ENCODE peak calls at places on chromosomes 11 and 22, in eight cellular contexts. One of them, this sample, is unnamed.

GRCh38 chr22:38083931-38084631 is at the start of gene SLC16A8:
- DNase-seq in Calu3: no peak
- DNase-seq in choroid plexus epithelial cell: no peak
- DNase-seq in AG10803: no peak
- DNase-seq in astrocyte of the cerebellum: no peak
- DNase-seq in heart right ventricle: no peak
- DNase-seq in dorsolateral prefrontal cortex: no peak
- DNase-seq in CD4-positive, alpha-beta T cell: no peak
- DNase-seq in this sample: peak

GRCh38 chr11:117565709-117566108 is 231.3 kb downstream of the DSCAML1 start:
- DNase-seq in Calu3: no peak
- DNase-seq in choroid plexus epithelial cell: no peak
- DNase-seq in AG10803: no peak
- DNase-seq in astrocyte of the cerebellum: no peak
- DNase-seq in heart right ventricle: no peak
- DNase-seq in dorsolateral prefrontal cortex: no peak
- DNase-seq in CD4-positive, alpha-beta T cell: no peak
- DNase-seq in this sample: no peak

GRCh38 chr11:19938051-19938856 is 222.0 kb downstream of the DBX1 start:
- DNase-seq in Calu3: peak
- DNase-seq in choroid plexus epithelial cell: peak
- DNase-seq in AG10803: peak
- DNase-seq in astrocyte of the cerebellum: no peak
- DNase-seq in heart right ventricle: peak
- DNase-seq in dorsolateral prefrontal cortex: peak
- DNase-seq in CD4-positive, alpha-beta T cell: no peak
- DNase-seq in this sample: no peak

GRCh38 chr11:6476571-6476970 is 2.8 kb upstream of the TRIM3 start:
- DNase-seq in Calu3: no peak
- DNase-seq in choroid plexus epithelial cell: no peak
- DNase-seq in AG10803: no peak
- DNase-seq in astrocyte of the cerebellum: no peak
- DNase-seq in heart right ventricle: no peak
- DNase-seq in dorsolateral prefrontal cortex: no peak
- DNase-seq in CD4-positive, alpha-beta T cell: no peak
- DNase-seq in this sample: no peak

GRCh38 chr11:46387919-46388618 is 3.5 kb downstream of the CHRM4 start:
- DNase-seq in Calu3: no peak
- DNase-seq in choroid plexus epithelial cell: no peak
- DNase-seq in AG10803: peak
- DNase-seq in astrocyte of the cerebellum: no peak
- DNase-seq in heart right ventricle: peak
- DNase-seq in dorsolateral prefrontal cortex: no peak
- DNase-seq in CD4-positive, alpha-beta T cell: no peak
- DNase-seq in this sample: no peak

GRCh38 chr11:61307354-61307753 is 12.2 kb upstream of the VWCE start:
- DNase-seq in Calu3: no peak
- DNase-seq in choroid plexus epithelial cell: no peak
- DNase-seq in AG10803: no peak
- DNase-seq in astrocyte of the cerebellum: no peak
- DNase-seq in heart right ventricle: no peak
- DNase-seq in dorsolateral prefrontal cortex: no peak
- DNase-seq in CD4-positive, alpha-beta T cell: no peak
- DNase-seq in this sample: no peak

GRCh38 chr11:62444835-62445234 is 26.0 kb downstream of the SCGB1A1 start:
- DNase-seq in Calu3: no peak
- DNase-seq in choroid plexus epithelial cell: no peak
- DNase-seq in AG10803: no peak
- DNase-seq in astrocyte of the cerebellum: no peak
- DNase-seq in heart right ventricle: no peak
- DNase-seq in dorsolateral prefrontal cortex: no peak
- DNase-seq in CD4-positive, alpha-beta T cell: no peak
- DNase-seq in this sample: no peak

GRCh38 chr11:103433380-103433779 is 324.2 kb downstream of the DYNC2H1 start:
- DNase-seq in Calu3: no peak
- DNase-seq in choroid plexus epithelial cell: peak
- DNase-seq in AG10803: peak
- DNase-seq in astrocyte of the cerebellum: peak
- DNase-seq in heart right ventricle: no peak
- DNase-seq in dorsolateral prefrontal cortex: no peak
- DNase-seq in CD4-positive, alpha-beta T cell: no peak
- DNase-seq in this sample: peak

GRCh38 chr11:64777449-64778222 is 706 bp downstream of the SF1 start:
- DNase-seq in Calu3: peak
- DNase-seq in choroid plexus epithelial cell: peak
- DNase-seq in AG10803: peak
- DNase-seq in astrocyte of the cerebellum: peak
- DNase-seq in heart right ventricle: peak
- DNase-seq in dorsolateral prefrontal cortex: peak
- DNase-seq in CD4-positive, alpha-beta T cell: peak
- DNase-seq in this sample: no peak

GRCh38 chr11:119106564-119107537 is at the start of gene C2CD2L:
- DNase-seq in Calu3: peak
- DNase-seq in choroid plexus epithelial cell: peak
- DNase-seq in AG10803: peak
- DNase-seq in astrocyte of the cerebellum: peak
- DNase-seq in heart right ventricle: peak
- DNase-seq in dorsolateral prefrontal cortex: peak
- DNase-seq in CD4-positive, alpha-beta T cell: peak
- DNase-seq in this sample: no peak

GRCh38 chr11:88709567-88709966 is 356.2 kb downstream of the GRM5 start:
- DNase-seq in Calu3: peak
- DNase-seq in choroid plexus epithelial cell: no peak
- DNase-seq in AG10803: no peak
- DNase-seq in astrocyte of the cerebellum: no peak
- DNase-seq in heart right ventricle: no peak
- DNase-seq in dorsolateral prefrontal cortex: peak
- DNase-seq in CD4-positive, alpha-beta T cell: no peak
- DNase-seq in this sample: no peak

GRCh38 chr22:38412435-38413084 is 42.4 kb downstream of the KCNJ4 start:
- DNase-seq in Calu3: peak
- DNase-seq in choroid plexus epithelial cell: no peak
- DNase-seq in AG10803: no peak
- DNase-seq in astrocyte of the cerebellum: no peak
- DNase-seq in heart right ventricle: peak
- DNase-seq in dorsolateral prefrontal cortex: peak
- DNase-seq in CD4-positive, alpha-beta T cell: peak
- DNase-seq in this sample: no peak

GRCh38 chr11:35588627-35589026 is 29.6 kb upstream of the FJX1 start:
- DNase-seq in Calu3: no peak
- DNase-seq in choroid plexus epithelial cell: peak
- DNase-seq in AG10803: peak
- DNase-seq in astrocyte of the cerebellum: no peak
- DNase-seq in heart right ventricle: no peak
- DNase-seq in dorsolateral prefrontal cortex: no peak
- DNase-seq in CD4-positive, alpha-beta T cell: no peak
- DNase-seq in this sample: no peak

GRCh38 chr11:32438883-32439487 is 3.6 kb upstream of the WT1 start:
- DNase-seq in Calu3: no peak
- DNase-seq in choroid plexus epithelial cell: no peak
- DNase-seq in AG10803: no peak
- DNase-seq in astrocyte of the cerebellum: no peak
- DNase-seq in heart right ventricle: no peak
- DNase-seq in dorsolateral prefrontal cortex: no peak
- DNase-seq in CD4-positive, alpha-beta T cell: no peak
- DNase-seq in this sample: no peak

GRCh38 chr11:62666259-62666926 is 1.3 kb downstream of the CSKMT start:
- DNase-seq in Calu3: no peak
- DNase-seq in choroid plexus epithelial cell: no peak
- DNase-seq in AG10803: no peak
- DNase-seq in astrocyte of the cerebellum: no peak
- DNase-seq in heart right ventricle: no peak
- DNase-seq in dorsolateral prefrontal cortex: no peak
- DNase-seq in CD4-positive, alpha-beta T cell: no peak
- DNase-seq in this sample: no peak

GRCh38 chr11:102154806-102155205 is 44.6 kb downstream of the YAP1 start:
- DNase-seq in Calu3: no peak
- DNase-seq in choroid plexus epithelial cell: peak
- DNase-seq in AG10803: no peak
- DNase-seq in astrocyte of the cerebellum: no peak
- DNase-seq in heart right ventricle: no peak
- DNase-seq in dorsolateral prefrontal cortex: no peak
- DNase-seq in CD4-positive, alpha-beta T cell: no peak
- DNase-seq in this sample: no peak

DNA sequence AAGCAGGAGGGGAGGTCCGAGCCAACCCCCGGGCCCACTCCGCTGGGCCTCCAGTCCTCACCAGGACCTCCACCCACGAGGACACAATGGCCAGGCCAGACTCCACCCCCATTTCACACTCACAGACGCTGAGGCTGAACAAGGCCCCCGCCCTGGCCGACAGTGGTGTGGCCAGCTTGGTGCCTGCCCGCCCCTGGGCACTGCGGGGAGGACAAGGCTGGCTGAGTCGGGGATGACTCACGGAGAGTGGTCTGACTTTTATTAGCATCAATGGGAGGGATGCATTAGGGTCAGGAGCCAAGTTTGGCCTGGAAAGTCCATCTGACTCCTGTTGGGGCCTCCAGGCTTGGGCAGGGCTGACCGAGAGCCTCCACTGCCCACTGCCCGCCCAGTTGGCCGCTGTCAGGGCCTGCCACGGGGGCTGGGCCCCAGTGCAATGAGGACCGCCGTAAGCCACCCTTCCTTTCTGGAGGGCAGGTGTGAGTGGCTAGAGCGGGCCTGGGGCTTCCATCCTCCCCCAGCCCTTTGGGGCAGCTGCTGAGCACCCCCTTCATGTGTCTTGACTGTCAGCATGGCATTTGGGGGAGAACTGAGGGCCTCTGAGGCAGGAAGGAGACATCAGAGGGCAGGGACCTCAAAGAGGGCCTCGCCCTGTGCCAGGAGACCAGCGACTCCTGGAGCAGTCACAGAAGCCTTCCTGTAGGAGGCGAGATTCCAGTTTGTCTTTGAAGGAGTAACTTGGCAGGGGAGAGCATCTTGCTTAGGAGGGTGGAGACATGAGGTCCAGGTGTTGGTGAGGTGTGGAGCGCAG is 10.6 kb downstream of the TSPAN32 start:
- DNase-seq in Calu3: no peak
- DNase-seq in choroid plexus epithelial cell: peak
- DNase-seq in AG10803: peak
- DNase-seq in astrocyte of the cerebellum: no peak
- DNase-seq in heart right ventricle: no peak
- DNase-seq in dorsolateral prefrontal cortex: no peak
- DNase-seq in CD4-positive, alpha-beta T cell: no peak
- DNase-seq in this sample: no peak
- TF ChIP-seq CTCF in Calu3: no peak
- TF ChIP-seq CTCF in choroid plexus epithelial cell: no peak
- TF ChIP-seq CTCF in AG10803: no peak
- TF ChIP-seq CTCF in astrocyte of the cerebellum: no peak
- TF ChIP-seq CTCF in heart right ventricle: no peak
- TF ChIP-seq CTCF in dorsolateral prefrontal cortex: no peak
- TF ChIP-seq CTCF in CD4-positive, alpha-beta T cell: no peak
- TF ChIP-seq CTCF in this sample: no peak

GRCh38 chr22:21917206-21917958 is 35.3 kb downstream of the PPM1F start:
- DNase-seq in Calu3: no peak
- DNase-seq in choroid plexus epithelial cell: peak
- DNase-seq in AG10803: no peak
- DNase-seq in astrocyte of the cerebellum: no peak
- DNase-seq in heart right ventricle: no peak
- DNase-seq in dorsolateral prefrontal cortex: no peak
- DNase-seq in CD4-positive, alpha-beta T cell: no peak
- DNase-seq in this sample: peak
- TF ChIP-seq CTCF in Calu3: no peak
- TF ChIP-seq CTCF in choroid plexus epithelial cell: no peak
- TF ChIP-seq CTCF in AG10803: no peak
- TF ChIP-seq CTCF in astrocyte of the cerebellum: no peak
- TF ChIP-seq CTCF in heart right ventricle: no peak
- TF ChIP-seq CTCF in dorsolateral prefrontal cortex: no peak
- TF ChIP-seq CTCF in CD4-positive, alpha-beta T cell: no peak
- TF ChIP-seq CTCF in this sample: no peak

DNA sequence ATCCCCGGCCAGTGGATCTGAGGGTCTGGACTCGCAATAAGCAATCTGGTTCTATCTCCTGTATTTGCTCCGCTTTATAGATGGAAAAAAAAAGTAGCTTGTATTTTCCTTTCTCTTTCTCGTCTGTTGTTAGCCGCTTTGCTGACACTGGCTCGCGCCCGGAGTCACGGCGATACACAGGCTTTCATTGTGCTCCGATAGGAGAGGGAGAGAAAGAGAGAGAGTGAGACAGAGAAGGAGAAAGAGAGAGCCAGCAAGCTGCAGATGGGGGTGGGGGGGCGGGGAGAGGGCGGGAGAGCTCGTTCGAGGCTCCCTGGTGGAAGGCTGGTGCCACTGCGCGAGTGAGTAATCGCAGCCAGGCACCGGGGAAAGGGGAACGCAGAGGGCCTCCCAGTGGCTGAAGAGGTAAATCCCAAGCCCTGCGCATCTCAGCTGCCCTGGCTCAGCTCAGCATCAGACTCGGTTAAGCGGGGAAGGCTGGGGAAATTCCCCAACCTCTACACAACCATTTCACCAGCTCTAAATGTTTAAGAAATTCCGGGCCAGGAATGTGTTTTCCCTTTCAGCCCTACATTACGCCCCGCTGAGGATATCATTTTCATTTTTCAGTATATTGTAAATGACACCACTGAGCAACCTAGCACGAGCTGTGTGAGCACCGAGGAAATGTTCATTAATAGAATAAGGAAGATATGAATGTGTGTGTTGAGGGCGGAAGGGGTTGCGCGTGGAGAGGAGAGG is at the start of gene MAML2:
- DNase-seq in Calu3: peak
- DNase-seq in choroid plexus epithelial cell: peak
- DNase-seq in AG10803: peak
- DNase-seq in astrocyte of the cerebellum: peak
- DNase-seq in heart right ventricle: peak
- DNase-seq in dorsolateral prefrontal cortex: peak
- DNase-seq in CD4-positive, alpha-beta T cell: peak
- DNase-seq in this sample: peak
- TF ChIP-seq CTCF in Calu3: peak
- TF ChIP-seq CTCF in choroid plexus epithelial cell: peak
- TF ChIP-seq CTCF in AG10803: peak
- TF ChIP-seq CTCF in astrocyte of the cerebellum: peak
- TF ChIP-seq CTCF in heart right ventricle: peak
- TF ChIP-seq CTCF in dorsolateral prefrontal cortex: peak
- TF ChIP-seq CTCF in CD4-positive, alpha-beta T cell: peak
- TF ChIP-seq CTCF in this sample: peak

DNA sequence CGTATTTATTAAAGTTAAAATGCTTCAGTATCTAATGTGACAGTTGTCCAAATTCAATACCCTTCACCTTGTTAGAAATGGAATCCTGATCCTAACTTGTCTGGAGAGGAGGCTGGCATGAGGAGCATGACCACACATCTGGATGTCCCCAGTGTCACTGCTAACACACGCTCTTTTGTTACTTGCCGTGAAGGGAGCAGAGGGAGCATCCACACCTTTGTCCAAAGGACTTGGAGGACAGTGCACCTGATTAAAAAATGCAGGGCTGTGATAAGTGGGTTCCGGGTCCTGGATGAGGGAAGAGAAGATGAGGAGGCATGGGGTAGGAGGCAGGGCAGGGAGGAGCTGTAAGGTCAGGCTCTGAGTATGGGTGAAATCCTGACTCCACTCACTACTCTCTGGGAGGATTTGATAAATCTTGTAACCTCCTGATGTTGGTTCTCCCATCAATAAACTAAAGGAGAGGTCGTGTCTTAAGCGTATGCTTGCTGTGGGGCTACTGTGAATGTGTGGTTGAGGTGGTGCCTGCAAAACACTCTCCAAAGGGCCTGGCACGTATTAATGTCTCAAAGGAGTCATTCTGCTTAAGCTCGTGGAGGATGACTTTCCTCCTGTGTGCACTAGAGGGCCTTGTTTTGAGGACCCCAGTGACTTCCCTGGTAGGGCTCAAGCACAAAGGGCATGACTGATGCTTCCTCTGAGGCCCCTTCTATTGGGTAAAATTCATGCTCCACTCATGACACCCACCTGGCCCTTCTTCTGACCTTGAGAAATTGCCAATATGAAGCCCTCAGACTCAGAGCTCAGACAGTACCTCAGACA is 16.8 kb upstream of the IGLL5 start:
- DNase-seq in Calu3: no peak
- DNase-seq in choroid plexus epithelial cell: peak
- DNase-seq in AG10803: no peak
- DNase-seq in astrocyte of the cerebellum: no peak
- DNase-seq in heart right ventricle: no peak
- DNase-seq in dorsolateral prefrontal cortex: no peak
- DNase-seq in CD4-positive, alpha-beta T cell: no peak
- DNase-seq in this sample: no peak
- TF ChIP-seq CTCF in Calu3: no peak
- TF ChIP-seq CTCF in choroid plexus epithelial cell: peak
- TF ChIP-seq CTCF in AG10803: no peak
- TF ChIP-seq CTCF in astrocyte of the cerebellum: no peak
- TF ChIP-seq CTCF in heart right ventricle: no peak
- TF ChIP-seq CTCF in dorsolateral prefrontal cortex: no peak
- TF ChIP-seq CTCF in CD4-positive, alpha-beta T cell: no peak
- TF ChIP-seq CTCF in this sample: peak

This sample was measured in retinal pigment epithelial cell.